ENCODE peak calls at places on chromosomes 11 and 22, in five cellular contexts. One of them, this sample, is unnamed.

GRCh38 chr11:100631316-100631715 is 55.8 kb upstream of the ARHGAP42 start:
- DNase-seq in HepG2: no peak
- DNase-seq in GM12878: no peak
- DNase-seq in K562: no peak
- DNase-seq in H1: no peak
- DNase-seq in this sample: no peak

GRCh38 chr11:119057000-119057769 is at the start of gene HYOU1:
- DNase-seq in H1: peak; percentile 87
- DNase-seq in K562: peak; percentile 97
- DNase-seq in GM12878: peak; percentile 69
- DNase-seq in HepG2: peak; percentile 93
- DNase-seq in this sample: peak; percentile 87

GRCh38 chr11:130806746-130807145 is 109.5 kb downstream of the SNX19 start:
- DNase-seq in H1: no peak
- DNase-seq in HepG2: no peak
- DNase-seq in GM12878: peak; percentile 39
- DNase-seq in K562: no peak
- DNase-seq in this sample: no peak

GRCh38 chr11:61505640-61506155 is 2.9 kb upstream of the LRRC10B start:
- DNase-seq in K562: no peak
- DNase-seq in HepG2: no peak
- DNase-seq in GM12878: no peak
- DNase-seq in H1: no peak
- DNase-seq in this sample: no peak

GRCh38 chr22:33919591-33920501 is at the start of gene LARGE1:
- DNase-seq in GM12878: no peak
- DNase-seq in H1: no peak
- DNase-seq in K562: peak; percentile 3
- DNase-seq in HepG2: peak; percentile 13
- DNase-seq in this sample: no peak

GRCh38 chr11:131684111-131685060 is 314.0 kb downstream of the NTM start:
- DNase-seq in K562: no peak
- DNase-seq in H1: no peak
- DNase-seq in HepG2: no peak
- DNase-seq in GM12878: no peak
- DNase-seq in this sample: no peak

GRCh38 chr11:28464252-28464867 is 356.2 kb downstream of the METTL15 start:
- DNase-seq in H1: no peak
- DNase-seq in HepG2: no peak
- DNase-seq in K562: no peak
- DNase-seq in GM12878: no peak
- DNase-seq in this sample: no peak

GRCh38 chr11:12090061-12090572 is 20.3 kb upstream of the MICAL2 start:
- DNase-seq in K562: no peak
- DNase-seq in H1: no peak
- DNase-seq in HepG2: no peak
- DNase-seq in GM12878: no peak
- DNase-seq in this sample: peak; percentile 54

GRCh38 chr11:6882747-6883146 is 6.3 kb downstream of the OR10A4 start:
- DNase-seq in HepG2: no peak
- DNase-seq in GM12878: no peak
- DNase-seq in H1: no peak
- DNase-seq in K562: no peak
- DNase-seq in this sample: no peak

GRCh38 chr11:113991718-113992458 is 17.0 kb downstream of the HTR3A start:
- DNase-seq in K562: no peak
- DNase-seq in HepG2: no peak
- DNase-seq in H1: no peak
- DNase-seq in GM12878: no peak
- DNase-seq in this sample: no peak

GRCh38 chr11:93935826-93936225 is 85.3 kb upstream of the HEPHL1 start:
- DNase-seq in K562: no peak
- DNase-seq in HepG2: no peak
- DNase-seq in H1: no peak
- DNase-seq in GM12878: no peak
- DNase-seq in this sample: no peak

GRCh38 chr11:31480930-31481329 is 28.5 kb downstream of the IMMP1L start:
- DNase-seq in K562: no peak
- DNase-seq in HepG2: no peak
- DNase-seq in H1: no peak
- DNase-seq in GM12878: no peak
- DNase-seq in this sample: no peak

GRCh38 chr11:117572129-117572528 is 224.9 kb downstream of the DSCAML1 start:
- DNase-seq in K562: no peak
- DNase-seq in GM12878: no peak
- DNase-seq in H1: no peak
- DNase-seq in HepG2: no peak
- DNase-seq in this sample: no peak

GRCh38 chr11:64239662-64240466 is 1.0 kb upstream of the FKBP2 start:
- DNase-seq in H1: no peak
- DNase-seq in K562: no peak
- DNase-seq in GM12878: peak; percentile 36
- DNase-seq in HepG2: no peak
- DNase-seq in this sample: no peak

GRCh38 chr11:123580557-123581275 is 73.7 kb downstream of the SCN3B start:
- DNase-seq in HepG2: peak; percentile 33
- DNase-seq in H1: peak; percentile 67
- DNase-seq in GM12878: no peak
- DNase-seq in K562: peak; percentile 73
- DNase-seq in this sample: peak; percentile 41

GRCh38 chr11:71301046-71301857 is 48.9 kb upstream of the SHANK2 start:
- DNase-seq in H1: no peak
- DNase-seq in HepG2: no peak
- DNase-seq in GM12878: no peak
- DNase-seq in K562: no peak
- DNase-seq in this sample: no peak

GRCh38 chr22:49720279-49720959 is 107.3 kb downstream of the BRD1 start:
- DNase-seq in GM12878: no peak
- DNase-seq in HepG2: no peak
- DNase-seq in H1: no peak
- DNase-seq in K562: no peak
- DNase-seq in this sample: no peak

GRCh38 chr11:64665381-64665780 is 57.6 kb downstream of the NRXN2 start:
- DNase-seq in GM12878: no peak
- DNase-seq in HepG2: no peak
- DNase-seq in H1: no peak
- DNase-seq in K562: peak; percentile 81
- DNase-seq in this sample: no peak

GRCh38 chr11:64292458-64293254 is 1.6 kb downstream of the KCNK4 start:
- DNase-seq in GM12878: no peak
- DNase-seq in HepG2: no peak
- DNase-seq in H1: no peak
- DNase-seq in K562: no peak
- DNase-seq in this sample: no peak

GRCh38 chr11:66068154-66068821 is 1.8 kb upstream of the PACS1 start:
- DNase-seq in HepG2: peak; percentile 57
- DNase-seq in K562: peak; percentile 82
- DNase-seq in H1: peak; percentile 68
- DNase-seq in GM12878: no peak
- DNase-seq in this sample: peak; percentile 42

GRCh38 chr11:7072401-7073028 is 16.3 kb upstream of the RBMXL2 start:
- DNase-seq in HepG2: no peak
- DNase-seq in K562: peak; percentile 9
- DNase-seq in GM12878: no peak
- DNase-seq in H1: no peak
- DNase-seq in this sample: no peak

GRCh38 chr11:117862753-117863152 is 13.7 kb downstream of the FXYD6 start:
- DNase-seq in K562: no peak
- DNase-seq in H1: no peak
- DNase-seq in HepG2: no peak
- DNase-seq in GM12878: no peak
- DNase-seq in this sample: no peak

GRCh38 chr11:126173257-126173656 is 38.2 kb downstream of the RPUSD4 start:
- DNase-seq in K562: no peak
- DNase-seq in HepG2: no peak
- DNase-seq in H1: no peak
- DNase-seq in GM12878: no peak
- DNase-seq in this sample: no peak

GRCh38 chr22:39152511-39153219 is at the start of gene CBX7:
- DNase-seq in GM12878: peak; percentile 46
- DNase-seq in K562: peak; percentile 96
- DNase-seq in H1: no peak
- DNase-seq in HepG2: peak; percentile 49
- DNase-seq in this sample: peak; percentile 74
- H3K4me3 ChIP-seq in GM12878: peak within 1 kb of the TSS; percentile 80
- H3K4me3 ChIP-seq in K562: peak within 1 kb of the TSS; percentile 45
- H3K4me3 ChIP-seq in H1: peak within 1 kb of the TSS; percentile 59
- H3K4me3 ChIP-seq in HepG2: peak within 1 kb of the TSS; percentile 79
- H3K4me3 ChIP-seq in this sample: peak within 1 kb of the TSS; percentile 67

GRCh38 chr11:4186464-4187054 is 92.0 kb downstream of the RRM1 start:
- DNase-seq in K562: no peak
- DNase-seq in H1: no peak
- DNase-seq in GM12878: no peak
- DNase-seq in HepG2: no peak
- DNase-seq in this sample: no peak
- TF ChIP-seq POLR2A in K562: no peak
- TF ChIP-seq POLR2A in H1: no peak
- TF ChIP-seq POLR2A in GM12878: no peak
- TF ChIP-seq POLR2A in HepG2: no peak
- TF ChIP-seq POLR2A in this sample: no peak

GRCh38 chr11:46461461-46461927 is 69.9 kb upstream of the CHRM4 start:
- DNase-seq in K562: no peak
- DNase-seq in H1: no peak
- DNase-seq in GM12878: no peak
- DNase-seq in HepG2: peak; percentile 74
- DNase-seq in this sample: no peak
- TF ChIP-seq YY1 in K562: no peak
- TF ChIP-seq YY1 in H1: no peak
- TF ChIP-seq YY1 in GM12878: no peak
- TF ChIP-seq YY1 in HepG2: no peak
- TF ChIP-seq YY1 in this sample: no peak

GRCh38 chr11:13338437-13339069 is 61.0 kb downstream of the BMAL1 start:
- DNase-seq in GM12878: no peak
- DNase-seq in H1: no peak
- DNase-seq in K562: peak; percentile 15
- DNase-seq in HepG2: no peak
- DNase-seq in this sample: no peak
- H3K4me3 ChIP-seq in GM12878: peak overlapping the region; percentile 58
- H3K4me3 ChIP-seq in H1: no peak overlapping the region
- H3K4me3 ChIP-seq in K562: no peak overlapping the region
- H3K4me3 ChIP-seq in HepG2: no peak overlapping the region
- H3K4me3 ChIP-seq in this sample: peak overlapping the region; percentile 56

DNA sequence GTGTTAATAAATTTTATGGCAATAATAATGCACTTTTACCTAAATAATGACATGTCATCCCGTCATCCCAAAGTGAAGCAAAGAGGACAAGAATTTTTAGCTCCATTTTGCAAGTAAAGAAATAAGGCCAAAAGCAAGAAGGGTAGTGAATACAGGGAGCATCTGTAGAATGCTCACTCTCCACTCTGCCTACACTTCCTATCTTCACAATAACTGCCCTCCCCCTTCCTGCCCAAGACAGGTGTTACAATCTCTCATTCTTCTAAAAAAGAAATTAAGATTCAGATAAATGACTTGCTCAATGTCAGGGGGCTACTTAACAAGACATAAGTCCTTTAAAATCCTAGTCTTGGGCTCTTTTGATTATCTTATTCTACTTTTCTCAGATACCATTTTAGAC is 8.9 kb downstream of the RDX start:
- DNase-seq in K562: no peak
- DNase-seq in GM12878: no peak
- DNase-seq in H1: no peak
- DNase-seq in HepG2: no peak
- DNase-seq in this sample: no peak
- TF ChIP-seq POLR2A in K562: no peak
- TF ChIP-seq POLR2A in GM12878: no peak
- TF ChIP-seq POLR2A in H1: no peak
- TF ChIP-seq POLR2A in HepG2: no peak
- TF ChIP-seq POLR2A in this sample: no peak

GRCh38 chr11:102494216-102494615 is 36.3 kb downstream of the MMP7 start:
- DNase-seq in GM12878: no peak
- DNase-seq in HepG2: peak; percentile 94
- DNase-seq in K562: no peak
- DNase-seq in H1: no peak
- DNase-seq in this sample: peak; percentile 59

GRCh38 chr11:102491969-102492368 is 38.6 kb downstream of the MMP7 start:
- DNase-seq in GM12878: no peak
- DNase-seq in H1: no peak
- DNase-seq in K562: no peak
- DNase-seq in HepG2: no peak
- DNase-seq in this sample: no peak

GRCh38 chr11:102497061-102497460 is 33.5 kb downstream of the MMP7 start:
- DNase-seq in H1: no peak
- DNase-seq in K562: no peak
- DNase-seq in GM12878: no peak
- DNase-seq in HepG2: no peak
- DNase-seq in this sample: no peak

GRCh38 chr11:102493524-102493923 is 37.0 kb downstream of the MMP7 start:
- DNase-seq in HepG2: peak; percentile 33
- DNase-seq in K562: no peak
- DNase-seq in H1: no peak
- DNase-seq in GM12878: no peak
- DNase-seq in this sample: no peak

DNA sequence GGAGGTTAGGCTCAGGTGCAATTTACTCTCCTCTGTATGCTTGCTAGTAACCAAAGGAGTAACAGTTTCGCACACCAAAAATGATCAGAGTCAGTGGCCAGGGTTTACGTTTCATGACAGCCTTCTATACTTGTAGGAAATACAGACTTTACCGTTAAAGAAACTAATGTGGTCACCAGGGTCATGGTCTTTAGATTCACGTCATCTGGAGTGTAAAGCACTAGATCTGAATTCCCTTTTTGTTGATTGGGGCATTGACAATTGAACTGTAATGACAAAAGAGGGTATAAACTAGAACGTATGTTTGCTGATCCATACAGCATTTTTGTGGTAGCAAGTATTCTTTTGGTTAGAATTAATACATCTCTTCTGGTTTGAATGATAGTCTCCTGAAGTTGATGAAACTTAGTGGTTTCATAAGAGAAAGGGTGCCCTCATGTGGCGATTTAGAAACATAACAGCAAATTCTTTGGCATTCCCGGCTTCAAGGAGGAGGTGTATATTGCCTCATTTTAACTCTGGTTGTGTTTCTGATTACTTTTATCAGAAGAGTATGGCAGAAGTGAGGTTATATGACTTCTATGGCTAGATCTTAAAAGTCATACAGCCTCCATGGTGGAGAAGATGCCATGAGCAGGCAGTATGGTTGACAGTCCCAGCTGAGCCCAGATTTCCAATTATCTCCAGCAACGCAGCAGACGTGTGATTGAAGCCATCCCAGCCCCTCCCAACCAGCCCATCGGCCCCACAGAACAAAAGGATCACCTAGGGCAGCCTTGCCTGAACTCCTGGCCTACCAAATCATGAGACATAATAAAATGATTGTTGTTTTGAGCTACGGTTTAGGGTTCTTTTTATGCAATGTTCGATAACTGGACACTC is 35.1 kb downstream of the MMP7 start:
- DNase-seq in H1: peak; percentile 9
- DNase-seq in GM12878: peak; percentile 79
- DNase-seq in K562: peak; percentile 60
- DNase-seq in HepG2: peak; percentile 86
- DNase-seq in this sample: peak; percentile 81
- TF ChIP-seq YY1 in H1: no peak
- TF ChIP-seq YY1 in GM12878: no peak
- TF ChIP-seq YY1 in K562: no peak
- TF ChIP-seq YY1 in HepG2: no peak
- TF ChIP-seq YY1 in this sample: no peak